ENCODE peak calls at places on chromosome 12, in seven cellular contexts. Q is HCT116, G is fibroblast of lung, A is tibial nerve, K is H9, R is left ventricle myocardium inferior, D is esophagus squamous epithelium. I is an unnamed sample. For H3K9me3, the result is how much of the 10 kb centered on the place peaks cover.

GRCh38 chr12:127987199-127987901 is 279.6 kb upstream of the TMEM132C start:
- DNase-seq in Q (no peak), G (no peak), A (no peak), K (no peak), R (no peak), D (no peak), I (no peak)

GRCh38 chr12:109625131-109625559 is 51.6 kb downstream of the MVK start:
- DNase-seq in Q (peak), G (no peak), A (no peak), K (no peak), R (peak), D (no peak), I (no peak)

GRCh38 chr12:39620664-39621658 is 1.4 kb upstream of the ABCD2 start:
- DNase-seq in Q (no peak), G (peak), A (no peak), K (no peak), R (no peak), D (no peak), I (no peak)

GRCh38 chr12:22271036-22271435 is 63.5 kb downstream of the ST8SIA1 start:
- DNase-seq in Q (no peak), G (peak), A (no peak), K (no peak), R (no peak), D (no peak), I (no peak)

GRCh38 chr12:125890983-125891382 is 825.7 kb downstream of the AACS start:
- DNase-seq in Q (no peak), G (no peak), A (no peak), K (no peak), R (peak), D (no peak), I (no peak)

GRCh38 chr12:25364529-25365339 is 114.0 kb upstream of the KRAS start:
- DNase-seq in Q (no peak), G (no peak), A (no peak), K (no peak), R (no peak), D (no peak), I (no peak)

GRCh38 chr12:54526800-54527630 is 22.4 kb upstream of the PDE1B start:
- DNase-seq in Q (peak), G (peak), A (no peak), K (peak), R (peak), D (no peak), I (peak)

GRCh38 chr12:113776536-113776935 is 189.6 kb downstream of the RBM19 start:
- DNase-seq in Q (no peak), G (no peak), A (no peak), K (no peak), R (no peak), D (no peak), I (no peak)

GRCh38 chr12:45779936-45780335 is 50.4 kb downstream of the ARID2 start:
- DNase-seq in Q (no peak), G (no peak), A (no peak), K (no peak), R (no peak), D (no peak), I (no peak)

GRCh38 chr12:29428630-29429029 is 47.7 kb upstream of the ERGIC2 start:
- DNase-seq in Q (peak), G (peak), A (no peak), K (no peak), R (no peak), D (no peak), I (no peak)

GRCh38 chr12:132535046-132535445 is 45.1 kb downstream of the FBRSL1 start:
- DNase-seq in Q (no peak), G (no peak), A (no peak), K (no peak), R (no peak), D (no peak), I (no peak)

GRCh38 chr12:132538336-132539015 is 48.5 kb downstream of the FBRSL1 start:
- DNase-seq in Q (no peak), G (no peak), A (no peak), K (no peak), R (no peak), D (no peak), I (no peak)

GRCh38 chr12:132537836-132538235 is 47.9 kb downstream of the FBRSL1 start:
- DNase-seq in Q (no peak), G (no peak), A (no peak), K (no peak), R (no peak), D (no peak), I (no peak)

GRCh38 chr12:132537049-132537448 is 47.1 kb downstream of the FBRSL1 start:
- DNase-seq in Q (no peak), G (no peak), A (no peak), K (no peak), R (no peak), D (no peak), I (no peak)

DNA sequence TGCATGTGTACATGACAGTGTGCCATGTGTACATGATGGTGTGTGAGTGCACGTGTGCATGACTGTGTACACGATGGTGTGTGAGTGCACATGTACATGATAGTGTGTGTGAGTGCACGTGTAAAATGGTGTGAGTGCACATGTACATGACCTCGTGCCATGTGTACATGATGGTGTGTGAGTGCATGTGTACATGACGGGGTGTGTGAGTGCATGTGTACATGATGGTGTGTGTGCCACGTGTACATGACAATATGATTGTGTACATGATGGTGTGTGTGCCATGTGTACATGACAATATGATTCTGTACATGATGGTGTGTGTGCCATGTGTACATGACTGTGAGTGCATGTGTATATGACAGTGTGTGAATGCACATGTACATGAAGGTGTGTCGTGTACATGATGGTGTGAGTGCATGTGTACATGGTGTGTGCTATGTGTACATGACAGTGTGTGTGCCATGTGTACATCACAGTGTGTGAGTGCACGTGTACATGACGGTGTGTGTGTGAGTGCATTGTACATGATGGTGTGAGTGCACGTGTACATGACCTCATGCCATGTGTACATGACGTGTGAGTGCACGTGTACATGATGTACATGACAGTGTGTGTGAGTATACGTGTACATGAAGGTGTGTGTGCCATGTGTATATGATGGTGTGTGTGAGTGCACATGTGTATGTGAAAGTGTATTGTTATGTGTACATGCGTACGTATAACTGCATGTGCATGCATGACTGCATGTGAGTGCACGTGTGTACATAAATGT is 46.3 kb downstream of the FBRSL1 start:
- DNase-seq in Q (no peak), G (no peak), A (no peak), K (no peak), R (no peak), D (no peak), I (no peak)
- H3K9me3 ChIP-seq in Q (under half), G (under half), A (under half), K (half or more), R (under half), D (under half), I (under half)

DNA sequence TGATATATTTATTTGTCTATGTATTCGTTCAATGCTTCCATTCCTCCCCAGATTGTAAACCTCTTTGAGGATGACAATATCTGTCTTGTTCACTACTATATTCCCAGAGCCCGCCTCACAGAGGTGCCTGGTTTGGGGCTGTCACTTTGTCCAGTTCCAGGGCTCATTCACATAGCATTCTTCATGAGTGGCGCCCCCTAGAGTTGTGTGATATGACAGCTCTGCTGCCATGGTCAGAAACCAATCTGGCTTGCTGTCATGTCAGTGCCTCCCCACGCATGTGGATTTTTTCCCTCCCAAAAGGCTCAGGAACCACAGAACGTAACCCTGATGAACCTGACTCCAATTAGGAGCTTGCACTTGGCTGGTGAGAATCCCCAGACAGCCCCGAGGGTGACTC is 145.4 kb downstream of the PTPN11 start:
- DNase-seq in Q (no peak), G (no peak), A (no peak), K (no peak), R (no peak), D (no peak), I (no peak)
- TF ChIP-seq CTCF in Q (no peak), G (no peak), A (no peak), K (peak), R (no peak), D (no peak), I (no peak)

GRCh38 chr12:92074889-92075288 is 70.8 kb downstream of the BTG1 start:
- DNase-seq in Q (no peak), G (no peak), A (no peak), K (no peak), R (no peak), D (no peak), I (no peak)

GRCh38 chr12:92073123-92073522 is 72.5 kb downstream of the BTG1 start:
- DNase-seq in Q (no peak), G (no peak), A (no peak), K (no peak), R (no peak), D (no peak), I (no peak)

GRCh38 chr12:92077530-92077929 is 68.1 kb downstream of the BTG1 start:
- DNase-seq in Q (no peak), G (no peak), A (no peak), K (no peak), R (no peak), D (no peak), I (no peak)

GRCh38 chr12:92076106-92076505 is 69.5 kb downstream of the BTG1 start:
- DNase-seq in Q (no peak), G (no peak), A (no peak), K (no peak), R (no peak), D (no peak), I (no peak)

GRCh38 chr12:92075425-92075891 is 70.2 kb downstream of the BTG1 start:
- DNase-seq in Q (no peak), G (peak), A (no peak), K (no peak), R (no peak), D (no peak), I (no peak)
- H3K27ac ChIP-seq in Q (no peak), G (peak), A (no peak), K (no peak), R (peak), D (no peak), I (no peak)

GRCh38 chr12:116650585-116650984 is 87.3 kb downstream of the SPRING1 start:
- DNase-seq in Q (no peak), G (no peak), A (no peak), K (no peak), R (no peak), D (no peak), I (no peak)

GRCh38 chr12:116647802-116648201 is 88.6 kb downstream of the MAP1LC3B2 start:
- DNase-seq in Q (no peak), G (no peak), A (no peak), K (no peak), R (no peak), D (no peak), I (no peak)

GRCh38 chr12:116646901-116647300 is 87.7 kb downstream of the MAP1LC3B2 start:
- DNase-seq in Q (no peak), G (no peak), A (no peak), K (no peak), R (no peak), D (no peak), I (no peak)

GRCh38 chr12:116651089-116651488 is 86.8 kb downstream of the SPRING1 start:
- DNase-seq in Q (no peak), G (no peak), A (no peak), K (no peak), R (no peak), D (no peak), I (no peak)

DNA sequence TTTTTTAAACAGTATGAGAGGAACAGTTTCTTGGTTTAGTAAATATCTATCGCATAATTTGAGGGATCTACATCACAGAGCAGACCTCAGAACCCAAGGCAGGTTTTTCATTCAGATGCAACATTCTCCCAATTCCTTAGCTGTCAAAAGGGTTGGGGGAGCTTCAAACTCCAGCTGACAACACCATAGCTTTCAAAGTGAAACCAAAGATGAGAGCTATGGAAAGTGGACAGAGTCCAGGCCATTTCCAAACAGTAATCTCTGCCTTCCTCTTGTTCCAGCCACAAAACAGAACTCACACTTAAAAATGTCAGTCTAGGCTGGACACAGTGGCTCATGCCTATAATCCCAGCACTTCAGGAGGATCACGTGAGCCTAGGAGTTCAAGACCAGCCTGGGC is 87.8 kb downstream of the SPRING1 start:
- DNase-seq in Q (no peak), G (no peak), A (no peak), K (no peak), R (no peak), D (no peak), I (no peak)
- H3K9me3 ChIP-seq in Q (under half), G (under half), A (under half), K (under half), R (under half), D (under half), I (under half)

DNA sequence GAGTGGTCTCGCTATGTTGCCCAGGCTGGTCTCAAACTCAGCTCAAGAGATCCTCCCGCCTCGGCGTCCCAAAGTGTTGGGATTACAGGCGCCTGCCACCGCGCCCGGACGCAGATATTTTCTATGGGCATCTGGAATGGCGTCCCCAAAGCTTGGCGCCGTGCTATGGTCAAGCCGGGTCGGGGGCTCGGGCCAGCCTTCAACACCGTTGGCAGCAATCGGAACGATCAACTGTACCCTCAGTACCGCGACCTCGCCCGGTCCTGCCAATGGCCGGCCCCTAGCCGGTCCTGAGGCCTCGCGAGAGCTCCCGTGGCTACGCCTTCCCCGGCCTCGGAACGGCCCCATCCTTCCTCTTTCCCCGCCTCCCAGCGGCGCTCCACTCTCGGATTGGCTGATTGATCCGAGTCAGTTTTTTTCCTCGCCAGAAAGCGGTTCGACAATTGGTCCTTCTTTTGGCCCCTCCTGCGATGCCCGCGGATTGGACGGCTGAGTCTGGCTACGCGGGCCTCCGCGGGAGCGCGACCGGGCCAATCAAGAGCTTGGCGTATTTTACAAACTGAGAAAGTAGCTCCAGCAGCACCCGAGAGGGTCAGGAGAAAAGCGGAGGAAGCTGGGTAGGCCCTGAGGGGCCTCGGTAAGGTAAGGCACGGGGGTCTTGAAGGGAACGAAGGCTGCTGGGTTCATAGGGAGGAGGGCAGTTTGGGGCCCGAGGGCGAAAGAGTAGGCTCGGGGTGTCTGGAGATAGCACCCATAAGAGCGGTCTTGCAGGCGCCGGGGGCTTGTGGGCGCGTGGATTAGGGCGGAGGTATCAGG is at the start of gene TROAP:
- DNase-seq in Q (peak), G (peak), A (peak), K (peak), R (peak), D (peak), I (peak)
- TF ChIP-seq CTCF in Q (no peak), G (no peak), A (no peak), K (no peak), R (no peak), D (no peak), I (no peak)

GRCh38 chr12:52155048-52155868 is 36.6 kb downstream of the KRT80 start:
- DNase-seq in Q (no peak), G (peak), A (no peak), K (peak), R (no peak), D (no peak), I (peak)
- H3K27ac ChIP-seq in Q (peak), G (no peak), A (no peak), K (no peak), R (peak), D (peak), I (no peak)

GRCh38 chr12:130663510-130663909 is 52.6 kb downstream of the RIMBP2 start:
- DNase-seq in Q (no peak), G (no peak), A (no peak), K (no peak), R (no peak), D (no peak), I (no peak)
- H3K9me3 ChIP-seq in Q (under half), G (under half), A (under half), K (under half), R (under half), D (under half), I (under half)

GRCh38 chr12:56087220-56087619 is 7.3 kb downstream of the ERBB3 start:
- DNase-seq in Q (no peak), G (no peak), A (peak), K (no peak), R (peak), D (no peak), I (no peak)

GRCh38 chr12:56086608-56087007 is 6.6 kb downstream of the ERBB3 start:
- DNase-seq in Q (no peak), G (no peak), A (no peak), K (no peak), R (no peak), D (no peak), I (no peak)

GRCh38 chr12:56082967-56083366 is 3.0 kb downstream of the ERBB3 start:
- DNase-seq in Q (no peak), G (no peak), A (no peak), K (no peak), R (no peak), D (no peak), I (no peak)

GRCh38 chr12:56086096-56086495 is 6.1 kb downstream of the ERBB3 start:
- DNase-seq in Q (no peak), G (no peak), A (no peak), K (no peak), R (no peak), D (no peak), I (no peak)

DNA sequence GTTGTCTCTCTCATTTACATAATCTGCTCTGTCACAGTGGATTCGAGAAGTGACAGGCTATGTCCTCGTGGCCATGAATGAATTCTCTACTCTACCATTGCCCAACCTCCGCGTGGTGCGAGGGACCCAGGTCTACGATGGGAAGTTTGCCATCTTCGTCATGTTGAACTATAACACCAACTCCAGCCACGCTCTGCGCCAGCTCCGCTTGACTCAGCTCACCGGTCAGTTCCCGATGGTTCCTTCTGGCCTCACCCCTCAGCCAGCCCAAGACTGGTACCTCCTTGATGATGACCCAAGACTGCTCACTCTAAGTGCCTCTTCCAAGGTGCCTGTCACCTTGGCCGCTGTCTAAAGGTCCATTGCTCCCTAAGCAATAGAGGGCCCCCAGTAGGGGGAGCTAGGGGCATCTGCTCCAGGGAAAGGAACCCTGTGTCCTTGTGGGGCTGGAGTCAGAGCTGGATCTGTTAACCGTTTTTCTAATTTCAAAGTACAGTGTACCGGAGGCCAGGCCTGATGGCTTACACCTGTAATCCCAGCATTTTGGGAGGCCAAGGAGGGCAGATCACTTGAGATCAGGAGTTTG is 5.1 kb downstream of the ERBB3 start:
- DNase-seq in Q (no peak), G (no peak), A (no peak), K (peak), R (no peak), D (no peak), I (no peak)
- TF ChIP-seq CTCF in Q (peak), G (peak), A (peak), K (peak), R (no peak), D (no peak), I (peak)

GRCh38 chr12:6829532-6830220 is 1.5 kb downstream of the P3H3 start:
- DNase-seq in Q (peak), G (no peak), A (no peak), K (peak), R (no peak), D (no peak), I (no peak)
- H3K27ac ChIP-seq in Q (peak), G (peak), A (peak), K (no peak), R (peak), D (peak), I (no peak)

I was measured in CD4-positive, alpha-beta T cell.